ENCODE peak calls at places on chromosomes 7 and 10, in ten cellular contexts. O, E, R, S, L, P, F, U, Y and I are unnamed samples.

GRCh38 chr10:110610308-110610774 is 33.8 kb upstream of the RBM20 start:
- DNase-seq in P (peak), O (peak), R (no peak), Y (no peak), E (peak), U (peak), L (peak), F (peak), S (peak), I (peak)

GRCh38 chr7:11341285-11341944 is 367.7 kb downstream of the PHF14 start:
- DNase-seq in P (peak), E (peak), S (no peak), L (peak), Y (no peak), U (peak), O (no peak), R (no peak), F (no peak), I (peak)

GRCh38 chr10:110512461-110513187 is 14.9 kb downstream of the DUSP5 start:
- DNase-seq in R (no peak), O (peak), U (peak), Y (no peak), F (no peak), P (peak), S (peak), E (no peak), L (peak), I (peak)

GRCh38 chr10:129842031-129842430 is 122.0 kb downstream of the EBF3 start:
- DNase-seq in E (no peak), F (no peak), O (no peak), Y (peak), L (no peak), R (no peak), U (no peak), S (no peak), P (no peak), I (no peak)

GRCh38 chr7:157612664-157613561 is 276.1 kb downstream of the DNAJB6 start:
- DNase-seq in E (no peak), F (no peak), U (peak), P (no peak), L (peak), S (no peak), Y (no peak), R (peak), O (no peak), I (no peak)

GRCh38 chr7:42661312-42661711 is 250.6 kb downstream of the C7orf25 start:
- DNase-seq in Y (no peak), E (no peak), O (no peak), P (peak), L (peak), U (peak), F (no peak), S (no peak), R (no peak), I (peak)

GRCh38 chr7:105136221-105136620 is 122.2 kb downstream of the KMT2E start:
- DNase-seq in L (no peak), R (no peak), F (no peak), O (no peak), U (no peak), S (peak), P (no peak), Y (no peak), E (peak), I (peak)

GRCh38 chr10:15369642-15370211 is 1.4 kb downstream of the FAM171A1 start:
- DNase-seq in E (peak), U (no peak), P (peak), F (no peak), S (peak), Y (peak), O (no peak), L (no peak), R (peak), I (no peak)

GRCh38 chr10:93334901-93335312 is 147.2 kb downstream of the MYOF start:
- DNase-seq in P (no peak), S (peak), R (no peak), Y (no peak), L (no peak), O (peak), U (no peak), E (no peak), F (no peak), I (no peak)

DNA sequence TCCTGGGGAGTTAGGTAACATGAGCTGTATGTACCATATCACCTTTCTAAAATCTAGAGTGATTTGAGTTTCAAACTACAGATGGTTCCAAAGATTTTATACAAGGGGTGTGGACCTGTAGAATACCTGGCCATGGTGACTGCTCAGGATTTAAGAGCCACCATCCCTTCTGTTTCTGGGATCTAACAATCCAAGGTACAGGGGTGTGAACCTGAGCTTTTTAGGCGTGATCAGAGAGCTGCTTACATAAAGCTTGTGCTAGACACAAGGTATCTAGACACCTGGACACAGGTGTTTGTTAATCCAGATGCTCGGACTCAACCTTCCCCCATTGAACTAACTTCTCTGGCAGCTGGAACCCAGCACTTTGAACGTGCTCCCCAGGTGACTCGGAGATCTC is 516.4 kb downstream of the RPS24 start:
- DNase-seq in O (no peak), L (no peak), P (no peak), E (no peak), R (no peak), F (no peak), U (no peak), S (no peak), Y (no peak), I (no peak)
- H3K4me3 ChIP-seq in O (no peak), L (no peak), P (no peak), E (no peak), R (no peak), F (no peak), U (no peak), S (no peak), Y (no peak), I (no peak)

GRCh38 chr10:22831586-22831985 is 96.3 kb upstream of the ARMC3 start:
- DNase-seq in F (no peak), Y (no peak), O (no peak), S (no peak), R (no peak), L (no peak), P (no peak), U (no peak), E (no peak), I (no peak)
- H3K4me3 ChIP-seq in F (no peak), Y (no peak), O (no peak), S (no peak), R (no peak), L (no peak), P (no peak), U (no peak), E (no peak), I (no peak)

GRCh38 chr10:26478061-26478460 is 39.9 kb downstream of the APBB1IP start:
- DNase-seq in S (no peak), F (no peak), R (no peak), L (no peak), E (no peak), Y (no peak), O (no peak), P (no peak), U (no peak), I (no peak)
- H3K4me3 ChIP-seq in S (no peak), F (no peak), R (no peak), L (no peak), E (no peak), Y (no peak), O (no peak), P (no peak), U (no peak), I (no peak)

DNA sequence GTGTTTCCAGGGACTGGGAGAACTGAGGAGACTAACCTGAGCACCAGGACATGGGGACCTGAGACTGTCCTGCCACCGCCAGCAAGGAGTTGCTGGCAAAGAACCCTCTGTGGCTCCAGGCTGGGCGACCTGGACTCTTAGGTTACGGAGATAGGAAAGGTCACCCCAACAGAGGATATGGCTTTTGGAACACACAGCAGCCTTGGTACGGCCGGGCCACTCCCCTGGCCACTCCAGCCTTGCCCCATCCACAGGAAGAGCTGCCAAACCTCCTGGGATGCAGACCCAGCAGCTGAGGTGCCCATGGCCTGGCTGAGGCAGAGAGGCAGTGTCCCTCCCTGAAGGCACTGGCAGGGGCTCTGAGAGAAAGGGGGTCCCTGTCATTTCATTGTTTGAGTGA is 137.8 kb downstream of the OAT start:
- DNase-seq in E (no peak), O (no peak), Y (no peak), R (no peak), S (no peak), P (no peak), L (no peak), U (no peak), F (no peak), I (no peak)
- H3K4me3 ChIP-seq in E (no peak), O (no peak), Y (no peak), R (no peak), S (no peak), P (no peak), L (no peak), U (no peak), F (no peak), I (no peak)

DNA sequence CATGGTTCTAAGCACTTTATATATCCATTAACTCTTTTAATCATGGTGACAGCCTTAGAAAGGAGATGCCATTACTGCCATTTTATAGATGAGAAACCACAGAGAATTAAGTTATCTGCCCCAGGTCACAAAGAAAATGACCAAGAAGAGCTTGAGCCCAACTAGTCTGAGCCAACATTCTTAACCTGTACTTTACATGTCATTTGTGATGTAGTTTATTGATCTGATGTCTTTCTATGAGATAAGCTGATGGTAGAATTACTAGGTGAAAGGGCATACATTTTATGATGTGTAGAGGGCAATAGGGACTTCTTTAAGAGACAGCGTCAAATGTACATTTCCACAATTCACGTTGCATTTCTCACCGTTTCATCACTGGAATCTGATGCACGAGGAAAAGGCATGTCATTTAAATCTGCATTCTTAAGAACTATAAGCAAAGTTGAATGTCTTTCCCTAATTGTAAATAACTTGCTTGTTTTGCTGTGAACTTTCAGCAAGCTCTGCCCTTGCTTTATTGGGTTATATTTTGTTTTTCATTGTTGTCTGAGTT is 11.3 kb downstream of the ACSL5 start:
- DNase-seq in O (no peak), U (no peak), Y (no peak), P (no peak), E (no peak), R (no peak), F (no peak), S (no peak), L (no peak), I (no peak)
- H3K4me3 ChIP-seq in O (no peak), U (no peak), Y (no peak), P (no peak), E (no peak), R (no peak), F (no peak), S (no peak), L (no peak), I (no peak)

GRCh38 chr7:27150568-27151340 is 1.6 kb downstream of the HOXA3 start:
- DNase-seq in E (peak), Y (peak), U (peak), F (no peak), O (peak), S (peak), R (peak), L (peak), P (peak), I (peak)

GRCh38 chr7:27153526-27153925 is 1.1 kb upstream of the HOXA3 start:
- DNase-seq in S (no peak), F (no peak), O (no peak), L (no peak), U (no peak), P (no peak), E (no peak), R (no peak), Y (no peak), I (no peak)

GRCh38 chr7:27152816-27153486 is 568 bp upstream of the HOXA3 start:
- DNase-seq in S (no peak), F (no peak), P (no peak), E (no peak), O (no peak), U (no peak), L (no peak), R (no peak), Y (no peak), I (no peak)

GRCh38 chr7:27151341-27151944 is 940 bp downstream of the HOXA3 start:
- DNase-seq in L (no peak), U (no peak), E (no peak), F (no peak), P (no peak), R (peak), O (no peak), S (no peak), Y (peak), I (no peak)

DNA sequence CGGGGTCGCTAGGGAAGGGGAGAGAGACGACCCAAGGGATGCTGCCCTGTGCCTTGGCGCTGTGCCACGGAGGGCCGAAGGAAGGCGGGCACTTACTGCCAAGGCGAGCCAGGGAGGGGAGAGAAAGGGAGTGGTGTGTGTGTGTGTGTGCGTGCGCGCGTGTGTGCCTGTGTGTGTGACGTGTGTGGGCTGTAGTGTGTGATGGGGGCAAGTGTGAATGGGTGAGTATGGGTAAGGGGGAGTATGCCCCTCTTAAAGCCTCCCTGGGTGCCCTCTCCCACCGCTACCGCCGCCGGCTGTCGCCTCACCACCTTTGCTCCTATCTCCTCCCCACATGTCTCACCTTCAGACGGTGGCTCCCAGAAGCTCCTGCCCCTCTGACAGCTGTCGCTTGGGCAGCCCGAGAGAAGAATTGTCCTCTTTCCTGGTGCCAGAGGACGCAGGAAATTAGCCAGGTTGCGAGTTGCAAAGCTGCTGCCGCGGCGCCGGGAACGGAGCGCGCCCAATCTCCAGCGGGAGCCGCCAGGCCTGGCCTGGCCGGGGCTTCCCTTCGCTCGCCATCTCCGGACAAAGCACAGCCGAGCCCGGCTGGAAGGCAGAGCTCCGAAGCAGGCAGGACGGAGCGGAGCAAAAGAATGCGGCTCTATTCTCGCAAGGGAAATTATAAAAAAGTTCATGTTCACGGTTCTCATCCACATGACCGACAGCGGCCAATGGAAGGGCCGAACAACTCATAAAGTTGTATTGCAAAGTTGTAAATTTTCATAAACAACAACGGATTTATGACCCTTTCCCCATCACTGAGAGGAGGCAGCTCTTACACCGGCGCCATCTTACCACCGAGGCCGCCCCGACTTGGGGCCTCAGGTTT is at the start of gene HOXA3:
- DNase-seq in L (peak), S (no peak), Y (peak), P (no peak), O (peak), U (no peak), R (peak), F (no peak), E (no peak), I (peak)
- H3K4me3 ChIP-seq in L (peak), S (peak), Y (peak), P (no peak), O (peak), U (no peak), R (peak), F (no peak), E (no peak), I (peak)

GRCh38 chr10:89946106-89946505 is 244.7 kb downstream of the KIF20B start:
- DNase-seq in O (peak), E (no peak), Y (no peak), R (no peak), U (peak), L (peak), F (no peak), S (no peak), P (peak), I (peak)
- H3K4me3 ChIP-seq in O (peak), E (no peak), Y (no peak), R (no peak), U (no peak), L (no peak), F (no peak), S (no peak), P (no peak), I (no peak)

GRCh38 chr10:17782921-17783665 is 26.1 kb upstream of the MRC1 start:
- DNase-seq in R (no peak), S (peak), O (peak), F (no peak), Y (no peak), E (no peak), L (no peak), P (peak), U (peak), I (no peak)

GRCh38 chr10:17783751-17784150 is 25.4 kb upstream of the MRC1 start:
- DNase-seq in Y (no peak), E (no peak), P (no peak), O (no peak), R (no peak), S (no peak), U (no peak), F (no peak), L (no peak), I (no peak)

GRCh38 chr10:17779761-17780160 is 27.8 kb downstream of the TMEM236 start:
- DNase-seq in P (peak), L (no peak), U (peak), Y (no peak), F (no peak), R (no peak), E (no peak), O (no peak), S (no peak), I (no peak)

GRCh38 chr10:17780727-17781126 is 28.4 kb upstream of the MRC1 start:
- DNase-seq in E (no peak), U (no peak), R (no peak), P (no peak), O (no peak), Y (no peak), F (no peak), S (no peak), L (no peak), I (no peak)

GRCh38 chr10:17781856-17782255 is 27.3 kb upstream of the MRC1 start:
- DNase-seq in S (no peak), E (peak), U (no peak), R (no peak), O (no peak), F (no peak), L (no peak), P (no peak), Y (no peak), I (no peak)
- H3K4me3 ChIP-seq in S (no peak), E (no peak), U (no peak), R (no peak), O (no peak), F (no peak), L (no peak), P (no peak), Y (no peak), I (no peak)

DNA sequence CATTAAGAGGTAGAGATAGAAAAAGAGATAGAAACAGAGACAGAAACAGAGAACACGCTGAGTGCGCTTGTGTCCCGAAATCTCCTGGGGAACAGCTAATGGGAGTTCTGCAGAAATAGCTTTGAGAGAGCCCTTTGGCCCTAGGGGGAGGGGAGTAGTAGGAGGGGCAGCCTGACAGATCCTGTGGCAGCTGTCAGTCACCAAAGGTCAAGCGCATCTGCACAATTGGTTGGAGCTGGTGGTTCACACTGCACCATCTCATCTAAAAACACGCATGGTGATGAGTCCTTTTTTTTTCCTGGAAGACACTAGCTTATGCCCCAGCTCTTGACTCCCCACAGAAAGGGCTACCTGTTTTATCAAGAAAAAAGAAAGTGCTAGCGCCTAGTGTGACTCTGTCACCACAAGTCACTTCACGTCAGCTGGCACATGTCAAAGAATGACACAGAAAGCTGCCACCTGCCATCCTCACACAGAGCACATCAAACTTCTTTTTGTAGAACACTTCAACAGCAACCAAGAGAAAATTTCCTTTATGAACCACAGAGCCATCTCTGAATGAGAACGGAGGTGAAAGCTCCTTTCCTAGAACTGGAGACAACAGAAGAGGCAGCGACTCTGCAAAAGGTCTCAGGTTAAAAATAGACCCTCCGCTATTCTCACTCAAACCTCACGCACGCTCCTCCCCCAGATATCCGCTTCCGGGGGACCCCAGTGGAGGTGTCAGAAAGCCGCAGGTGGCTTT is 125.7 kb downstream of the GFRA1 start:
- DNase-seq in R (no peak), Y (no peak), F (no peak), P (no peak), O (no peak), L (no peak), U (no peak), E (peak), S (no peak), I (no peak)
- H3K4me3 ChIP-seq in R (no peak), Y (no peak), F (no peak), P (no peak), O (no peak), L (no peak), U (no peak), E (no peak), S (no peak), I (no peak)